ENCODE peak calls at places on chromosomes 11 and 22, in ten cellular contexts. One of them, this sample, is unnamed.
A peak's percentile ranks its signal among the peaks of the same experiment; 100 is the strongest.

GRCh38 chr11:47220401-47220821 is 5.6 kb downstream of the DDB2 start:
- DNase-seq in fibroblast of the aortic adventitia: peak; percentile 92
- DNase-seq in right atrium auricular region: no peak
- DNase-seq in GM12865: no peak
- DNase-seq in GM06990: no peak
- DNase-seq in uterus: no peak
- DNase-seq in AG09309: peak; percentile 20
- DNase-seq in tibial artery: no peak
- DNase-seq in neural progenitor cell: no peak
- DNase-seq in endodermal cell: no peak
- DNase-seq in this sample: no peak

GRCh38 chr11:116702772-116703360 is 69.9 kb downstream of the BUD13 start:
- DNase-seq in fibroblast of the aortic adventitia: no peak
- DNase-seq in endodermal cell: peak; percentile 74
- DNase-seq in GM12865: no peak
- DNase-seq in AG09309: no peak
- DNase-seq in tibial artery: no peak
- DNase-seq in GM06990: no peak
- DNase-seq in right atrium auricular region: no peak
- DNase-seq in neural progenitor cell: no peak
- DNase-seq in uterus: no peak
- DNase-seq in this sample: no peak

GRCh38 chr11:119093951-119094815 is 7.5 kb downstream of the DPAGT1 start:
- DNase-seq in fibroblast of the aortic adventitia: peak; percentile 38
- DNase-seq in GM12865: peak; percentile 48
- DNase-seq in endodermal cell: peak; percentile 64
- DNase-seq in uterus: peak; percentile 44
- DNase-seq in neural progenitor cell: peak; percentile 48
- DNase-seq in tibial artery: peak; percentile 72
- DNase-seq in AG09309: no peak
- DNase-seq in GM06990: peak; percentile 68
- DNase-seq in right atrium auricular region: no peak
- DNase-seq in this sample: no peak

GRCh38 chr22:26709617-26710390 is 52.4 kb downstream of the MIAT start:
- DNase-seq in GM12865: no peak
- DNase-seq in right atrium auricular region: no peak
- DNase-seq in tibial artery: no peak
- DNase-seq in AG09309: no peak
- DNase-seq in GM06990: no peak
- DNase-seq in endodermal cell: no peak
- DNase-seq in neural progenitor cell: no peak
- DNase-seq in uterus: no peak
- DNase-seq in fibroblast of the aortic adventitia: peak; percentile 56
- DNase-seq in this sample: no peak

GRCh38 chr22:50206599-50206998 is 5.8 kb downstream of the SELENOO start:
- DNase-seq in GM12865: peak; percentile 24
- DNase-seq in tibial artery: no peak
- DNase-seq in AG09309: no peak
- DNase-seq in uterus: no peak
- DNase-seq in fibroblast of the aortic adventitia: peak; percentile 55
- DNase-seq in right atrium auricular region: peak; percentile 87
- DNase-seq in endodermal cell: peak; percentile 91
- DNase-seq in neural progenitor cell: peak; percentile 70
- DNase-seq in GM06990: no peak
- DNase-seq in this sample: no peak

GRCh38 chr22:37843746-37844089 is 416 bp downstream of the ANKRD54 start:
- DNase-seq in neural progenitor cell: no peak
- DNase-seq in uterus: peak; percentile 56
- DNase-seq in GM12865: peak; percentile 73
- DNase-seq in endodermal cell: no peak
- DNase-seq in tibial artery: peak; percentile 76
- DNase-seq in GM06990: no peak
- DNase-seq in right atrium auricular region: no peak
- DNase-seq in AG09309: no peak
- DNase-seq in fibroblast of the aortic adventitia: no peak
- DNase-seq in this sample: no peak

GRCh38 chr11:11504071-11504470 is 117.7 kb downstream of the GALNT18 start:
- DNase-seq in right atrium auricular region: no peak
- DNase-seq in tibial artery: no peak
- DNase-seq in endodermal cell: no peak
- DNase-seq in neural progenitor cell: no peak
- DNase-seq in fibroblast of the aortic adventitia: no peak
- DNase-seq in GM06990: no peak
- DNase-seq in AG09309: no peak
- DNase-seq in GM12865: no peak
- DNase-seq in uterus: no peak
- DNase-seq in this sample: no peak

GRCh38 chr11:35148163-35148562 is 9.2 kb downstream of the CD44 start:
- DNase-seq in tibial artery: no peak
- DNase-seq in neural progenitor cell: no peak
- DNase-seq in endodermal cell: no peak
- DNase-seq in GM12865: no peak
- DNase-seq in right atrium auricular region: no peak
- DNase-seq in uterus: no peak
- DNase-seq in fibroblast of the aortic adventitia: no peak
- DNase-seq in GM06990: no peak
- DNase-seq in AG09309: no peak
- DNase-seq in this sample: no peak

DNA sequence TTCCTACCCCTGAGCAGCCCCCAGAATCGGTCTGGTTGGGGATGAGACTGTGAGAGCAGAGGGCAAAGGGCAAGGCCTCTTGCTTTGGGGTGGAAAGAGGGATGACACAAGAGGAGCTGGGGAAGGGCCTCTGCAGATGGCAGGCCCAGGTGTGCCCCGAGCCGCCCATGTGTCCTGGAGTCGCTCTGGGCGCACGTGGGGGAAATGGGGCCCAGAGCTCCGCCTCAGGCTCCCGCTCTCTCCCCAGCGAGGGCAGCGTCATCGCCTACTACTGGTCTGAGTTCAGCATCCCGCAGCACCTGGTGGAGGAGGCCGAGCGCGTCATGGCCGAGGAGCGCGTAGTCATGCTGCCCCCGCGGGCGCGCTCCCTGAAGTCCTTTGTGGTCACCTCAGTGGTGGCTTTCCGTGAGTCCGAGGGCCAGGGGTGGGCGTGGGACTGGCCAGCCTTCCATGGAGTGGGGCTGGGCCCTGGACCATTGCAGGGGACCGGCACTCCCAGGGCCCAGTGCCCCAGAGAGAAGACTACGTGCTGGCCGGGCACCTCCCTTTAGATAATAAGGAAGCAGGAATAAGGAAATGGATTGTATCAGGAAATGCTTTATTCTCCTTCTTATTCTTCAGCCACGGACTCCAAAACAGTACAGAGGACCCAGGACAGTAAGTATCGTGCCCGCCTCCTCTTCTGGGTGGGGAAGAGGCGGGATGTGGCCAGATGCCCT is 30.1 kb downstream of the ST14 start:
- DNase-seq in neural progenitor cell: no peak
- DNase-seq in uterus: no peak
- DNase-seq in fibroblast of the aortic adventitia: no peak
- DNase-seq in endodermal cell: no peak
- DNase-seq in GM12865: no peak
- DNase-seq in GM06990: no peak
- DNase-seq in tibial artery: no peak
- DNase-seq in AG09309: no peak
- DNase-seq in right atrium auricular region: no peak
- DNase-seq in this sample: no peak
- TF ChIP-seq CTCF in neural progenitor cell: no peak
- TF ChIP-seq CTCF in uterus: no peak
- TF ChIP-seq CTCF in fibroblast of the aortic adventitia: no peak
- TF ChIP-seq CTCF in endodermal cell: no peak
- TF ChIP-seq CTCF in GM12865: no peak
- TF ChIP-seq CTCF in GM06990: no peak
- TF ChIP-seq CTCF in tibial artery: no peak
- TF ChIP-seq CTCF in AG09309: no peak
- TF ChIP-seq CTCF in right atrium auricular region: no peak
- TF ChIP-seq CTCF in this sample: no peak

GRCh38 chr11:2812371-2812991 is 73.1 kb downstream of the CDKN1C start:
- DNase-seq in fibroblast of the aortic adventitia: peak; percentile 65
- DNase-seq in GM06990: no peak
- DNase-seq in tibial artery: no peak
- DNase-seq in right atrium auricular region: peak; percentile 76
- DNase-seq in AG09309: no peak
- DNase-seq in uterus: peak; percentile 77
- DNase-seq in endodermal cell: no peak
- DNase-seq in neural progenitor cell: no peak
- DNase-seq in GM12865: no peak
- DNase-seq in this sample: no peak

GRCh38 chr11:2815762-2816496 is 69.6 kb downstream of the CDKN1C start:
- DNase-seq in uterus: no peak
- DNase-seq in GM12865: no peak
- DNase-seq in right atrium auricular region: no peak
- DNase-seq in AG09309: no peak
- DNase-seq in tibial artery: no peak
- DNase-seq in endodermal cell: no peak
- DNase-seq in GM06990: no peak
- DNase-seq in neural progenitor cell: no peak
- DNase-seq in fibroblast of the aortic adventitia: no peak
- DNase-seq in this sample: no peak

GRCh38 chr11:2814751-2815150 is 70.8 kb downstream of the CDKN1C start:
- DNase-seq in neural progenitor cell: no peak
- DNase-seq in GM06990: no peak
- DNase-seq in tibial artery: no peak
- DNase-seq in endodermal cell: no peak
- DNase-seq in fibroblast of the aortic adventitia: no peak
- DNase-seq in GM12865: no peak
- DNase-seq in AG09309: no peak
- DNase-seq in uterus: no peak
- DNase-seq in right atrium auricular region: no peak
- DNase-seq in this sample: no peak

GRCh38 chr11:2813141-2813908 is 72.2 kb downstream of the CDKN1C start:
- DNase-seq in fibroblast of the aortic adventitia: no peak
- DNase-seq in neural progenitor cell: no peak
- DNase-seq in GM12865: no peak
- DNase-seq in right atrium auricular region: no peak
- DNase-seq in GM06990: no peak
- DNase-seq in uterus: no peak
- DNase-seq in tibial artery: no peak
- DNase-seq in endodermal cell: no peak
- DNase-seq in AG09309: no peak
- DNase-seq in this sample: no peak

GRCh38 chr11:2813968-2814367 is 71.6 kb downstream of the CDKN1C start:
- DNase-seq in neural progenitor cell: no peak
- DNase-seq in AG09309: no peak
- DNase-seq in GM12865: no peak
- DNase-seq in uterus: no peak
- DNase-seq in fibroblast of the aortic adventitia: no peak
- DNase-seq in GM06990: no peak
- DNase-seq in right atrium auricular region: no peak
- DNase-seq in endodermal cell: no peak
- DNase-seq in tibial artery: no peak
- DNase-seq in this sample: no peak
- H3K4me3 ChIP-seq in neural progenitor cell: no peak overlapping the region
- H3K4me3 ChIP-seq in AG09309: no peak overlapping the region
- H3K4me3 ChIP-seq in GM12865: no peak overlapping the region
- H3K4me3 ChIP-seq in uterus: no peak overlapping the region
- H3K4me3 ChIP-seq in fibroblast of the aortic adventitia: no peak overlapping the region
- H3K4me3 ChIP-seq in GM06990: no peak overlapping the region
- H3K4me3 ChIP-seq in right atrium auricular region: no peak overlapping the region
- H3K4me3 ChIP-seq in endodermal cell: no peak overlapping the region
- H3K4me3 ChIP-seq in tibial artery: no peak overlapping the region
- H3K4me3 ChIP-seq in this sample: no peak overlapping the region

DNA sequence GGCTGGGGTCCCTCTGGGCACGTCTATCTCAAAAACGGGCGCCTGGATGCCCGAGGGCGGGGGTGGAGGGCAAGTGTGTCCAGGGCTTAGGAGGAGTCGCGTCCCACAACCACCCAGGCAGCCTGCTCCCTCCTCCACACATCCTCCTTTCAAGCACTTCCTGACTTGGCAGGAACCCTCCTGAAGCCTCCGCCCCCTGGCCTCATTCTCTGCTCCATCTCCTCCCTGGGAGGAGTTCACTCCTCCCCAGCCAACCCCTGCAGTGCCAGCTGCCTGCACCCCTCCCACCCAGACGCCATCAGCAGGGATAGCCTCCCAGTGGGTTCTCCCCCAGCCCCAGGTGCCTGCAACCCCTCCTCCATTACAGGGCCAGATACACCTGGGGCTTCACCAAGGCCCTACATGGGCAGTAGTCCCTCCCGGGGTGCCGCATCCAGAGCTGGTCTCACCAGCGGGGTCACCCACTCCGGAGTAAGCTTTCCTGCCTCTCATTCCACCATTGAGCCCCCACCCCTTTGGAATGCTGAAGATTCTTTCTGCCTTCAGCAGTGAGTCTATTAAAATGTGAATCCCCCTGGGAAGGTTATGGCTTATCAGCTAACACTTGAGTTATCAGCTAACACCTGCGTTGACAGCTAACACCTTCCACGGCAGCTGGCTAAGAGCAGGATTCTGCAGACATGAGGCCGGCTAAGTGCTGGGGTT is 24.4 kb downstream of the RTN4R start:
- DNase-seq in AG09309: peak; percentile 14
- DNase-seq in GM06990: no peak
- DNase-seq in endodermal cell: peak; percentile 90
- DNase-seq in uterus: peak; percentile 84
- DNase-seq in right atrium auricular region: peak; percentile 65
- DNase-seq in tibial artery: no peak
- DNase-seq in fibroblast of the aortic adventitia: peak; percentile 75
- DNase-seq in neural progenitor cell: no peak
- DNase-seq in GM12865: peak; percentile 61
- DNase-seq in this sample: peak; percentile 23
- TF ChIP-seq CTCF in AG09309: no peak
- TF ChIP-seq CTCF in GM06990: no peak
- TF ChIP-seq CTCF in endodermal cell: no peak
- TF ChIP-seq CTCF in uterus: no peak
- TF ChIP-seq CTCF in right atrium auricular region: no peak
- TF ChIP-seq CTCF in tibial artery: no peak
- TF ChIP-seq CTCF in fibroblast of the aortic adventitia: no peak
- TF ChIP-seq CTCF in neural progenitor cell: no peak
- TF ChIP-seq CTCF in GM12865: no peak
- TF ChIP-seq CTCF in this sample: no peak

GRCh38 chr11:57514538-57515331 is 767 bp downstream of the SLC43A1 start:
- DNase-seq in uterus: peak; percentile 60
- DNase-seq in endodermal cell: peak; percentile 81
- DNase-seq in GM06990: peak; percentile 66
- DNase-seq in AG09309: no peak
- DNase-seq in tibial artery: peak; percentile 86
- DNase-seq in GM12865: peak; percentile 56
- DNase-seq in neural progenitor cell: peak; percentile 50
- DNase-seq in right atrium auricular region: peak; percentile 72
- DNase-seq in fibroblast of the aortic adventitia: peak; percentile 16
- DNase-seq in this sample: no peak

GRCh38 chr11:57512646-57513445 is 2.7 kb downstream of the SLC43A1 start:
- DNase-seq in uterus: no peak
- DNase-seq in right atrium auricular region: no peak
- DNase-seq in GM12865: no peak
- DNase-seq in GM06990: no peak
- DNase-seq in neural progenitor cell: no peak
- DNase-seq in fibroblast of the aortic adventitia: no peak
- DNase-seq in AG09309: no peak
- DNase-seq in tibial artery: no peak
- DNase-seq in endodermal cell: no peak
- DNase-seq in this sample: no peak

GRCh38 chr11:57513911-57514537 is 1.5 kb downstream of the SLC43A1 start:
- DNase-seq in uterus: peak; percentile 40
- DNase-seq in neural progenitor cell: peak; percentile 63
- DNase-seq in GM12865: peak; percentile 53
- DNase-seq in endodermal cell: peak; percentile 87
- DNase-seq in fibroblast of the aortic adventitia: peak; percentile 27
- DNase-seq in tibial artery: peak; percentile 76
- DNase-seq in GM06990: peak; percentile 27
- DNase-seq in AG09309: no peak
- DNase-seq in right atrium auricular region: peak; percentile 72
- DNase-seq in this sample: no peak

GRCh38 chr11:57511741-57512430 is 3.6 kb downstream of the SLC43A1 start:
- DNase-seq in AG09309: no peak
- DNase-seq in uterus: no peak
- DNase-seq in right atrium auricular region: no peak
- DNase-seq in GM12865: no peak
- DNase-seq in neural progenitor cell: no peak
- DNase-seq in GM06990: no peak
- DNase-seq in tibial artery: no peak
- DNase-seq in fibroblast of the aortic adventitia: no peak
- DNase-seq in endodermal cell: no peak
- DNase-seq in this sample: no peak

DNA sequence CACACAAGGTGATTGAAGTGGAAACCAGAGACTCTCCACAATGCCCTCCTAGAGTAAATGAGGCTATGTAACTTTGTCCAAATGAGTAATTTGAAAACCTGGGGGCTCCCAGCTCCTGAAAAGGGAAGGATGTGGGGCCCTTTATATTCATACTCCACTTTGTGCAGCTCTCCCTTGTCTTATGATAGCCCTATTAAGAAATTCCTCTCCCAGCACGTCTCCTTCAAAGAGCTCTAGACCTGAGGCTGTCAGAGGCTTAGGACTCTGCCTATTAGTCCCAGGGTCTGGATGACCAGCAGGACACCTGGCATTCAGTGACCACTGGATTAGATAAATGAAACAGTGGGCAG is 2.1 kb downstream of the SLC43A1 start:
- DNase-seq in AG09309: no peak
- DNase-seq in uterus: no peak
- DNase-seq in fibroblast of the aortic adventitia: no peak
- DNase-seq in GM12865: no peak
- DNase-seq in tibial artery: no peak
- DNase-seq in endodermal cell: no peak
- DNase-seq in neural progenitor cell: no peak
- DNase-seq in GM06990: no peak
- DNase-seq in right atrium auricular region: no peak
- DNase-seq in this sample: no peak
- H3K4me3 ChIP-seq in AG09309: no peak overlapping the region
- H3K4me3 ChIP-seq in uterus: peak overlapping the region; percentile 63
- H3K4me3 ChIP-seq in fibroblast of the aortic adventitia: peak overlapping the region; percentile 13
- H3K4me3 ChIP-seq in GM12865: peak overlapping the region; percentile 69
- H3K4me3 ChIP-seq in tibial artery: peak overlapping the region; percentile 72
- H3K4me3 ChIP-seq in endodermal cell: no peak overlapping the region
- H3K4me3 ChIP-seq in neural progenitor cell: no peak overlapping the region
- H3K4me3 ChIP-seq in GM06990: no peak overlapping the region
- H3K4me3 ChIP-seq in right atrium auricular region: no peak overlapping the region
- H3K4me3 ChIP-seq in this sample: no peak overlapping the region

This sample was measured in retinal pigment epithelial cell.